ENCODE peak calls at places on chromosomes 13 and 19, in six cellular contexts. One of them, this sample, is unnamed.

GRCh38 chr13:83634601-83635000 is 247.7 kb downstream of the SLITRK1 start:
- DNase-seq in lung: no peak
- DNase-seq in fibroblast of lung: no peak
- DNase-seq in breast epithelium: no peak
- DNase-seq in thoracic aorta: no peak
- DNase-seq in H1: no peak
- DNase-seq in this sample: no peak

GRCh38 chr13:23289917-23290357 is 109.2 kb downstream of the SGCG start:
- DNase-seq in H1: no peak
- DNase-seq in lung: no peak
- DNase-seq in thoracic aorta: no peak
- DNase-seq in breast epithelium: no peak
- DNase-seq in fibroblast of lung: peak; percentile 57
- DNase-seq in this sample: no peak

GRCh38 chr13:110047511-110047910 is 259.4 kb downstream of the COL4A1 start:
- DNase-seq in H1: no peak
- DNase-seq in breast epithelium: no peak
- DNase-seq in thoracic aorta: peak; percentile 66
- DNase-seq in lung: peak; percentile 90
- DNase-seq in fibroblast of lung: peak; percentile 92
- DNase-seq in this sample: peak; percentile 88

GRCh38 chr19:4362871-4363545 is 19.6 kb downstream of the MPND start:
- DNase-seq in breast epithelium: no peak
- DNase-seq in H1: peak; percentile 76
- DNase-seq in thoracic aorta: no peak
- DNase-seq in fibroblast of lung: no peak
- DNase-seq in lung: no peak
- DNase-seq in this sample: no peak

GRCh38 chr13:27039171-27039701 is 132.4 kb downstream of the USP12 start:
- DNase-seq in breast epithelium: no peak
- DNase-seq in fibroblast of lung: no peak
- DNase-seq in H1: no peak
- DNase-seq in lung: no peak
- DNase-seq in thoracic aorta: no peak
- DNase-seq in this sample: no peak

GRCh38 chr13:65597839-65598818 is 1632.0 kb downstream of the PCDH9 start:
- DNase-seq in fibroblast of lung: peak; percentile 77
- DNase-seq in lung: no peak
- DNase-seq in H1: no peak
- DNase-seq in thoracic aorta: no peak
- DNase-seq in breast epithelium: no peak
- DNase-seq in this sample: no peak

GRCh38 chr13:31556376-31556775 is 182.9 kb upstream of the RXFP2 start:
- DNase-seq in thoracic aorta: no peak
- DNase-seq in fibroblast of lung: no peak
- DNase-seq in H1: no peak
- DNase-seq in lung: no peak
- DNase-seq in breast epithelium: no peak
- DNase-seq in this sample: no peak

GRCh38 chr19:6221220-6221877 is 58.4 kb downstream of the MLLT1 start:
- DNase-seq in breast epithelium: no peak
- DNase-seq in fibroblast of lung: no peak
- DNase-seq in lung: no peak
- DNase-seq in thoracic aorta: no peak
- DNase-seq in H1: no peak
- DNase-seq in this sample: no peak

GRCh38 chr13:76976488-76976887 is 15.4 kb upstream of the CLN5 start:
- DNase-seq in lung: no peak
- DNase-seq in thoracic aorta: no peak
- DNase-seq in fibroblast of lung: no peak
- DNase-seq in H1: no peak
- DNase-seq in breast epithelium: no peak
- DNase-seq in this sample: no peak

GRCh38 chr19:1846517-1847205 is 1.6 kb downstream of the REXO1 start:
- DNase-seq in fibroblast of lung: no peak
- DNase-seq in lung: no peak
- DNase-seq in thoracic aorta: no peak
- DNase-seq in breast epithelium: no peak
- DNase-seq in H1: no peak
- DNase-seq in this sample: no peak

GRCh38 chr19:35143818-35144217 is 763 bp downstream of the FXYD7 start:
- DNase-seq in H1: no peak
- DNase-seq in breast epithelium: no peak
- DNase-seq in fibroblast of lung: no peak
- DNase-seq in thoracic aorta: no peak
- DNase-seq in lung: no peak
- DNase-seq in this sample: no peak

GRCh38 chr19:35143231-35143715 is at the start of gene FXYD7:
- DNase-seq in breast epithelium: no peak
- DNase-seq in H1: peak; percentile 74
- DNase-seq in fibroblast of lung: no peak
- DNase-seq in lung: no peak
- DNase-seq in thoracic aorta: no peak
- DNase-seq in this sample: no peak

GRCh38 chr19:35141627-35142401 is 1.2 kb upstream of the FXYD7 start:
- DNase-seq in H1: peak; percentile 65
- DNase-seq in breast epithelium: no peak
- DNase-seq in thoracic aorta: no peak
- DNase-seq in lung: no peak
- DNase-seq in fibroblast of lung: no peak
- DNase-seq in this sample: no peak

GRCh38 chr19:35144259-35144599 is 1.2 kb downstream of the FXYD7 start:
- DNase-seq in lung: no peak
- DNase-seq in breast epithelium: no peak
- DNase-seq in H1: no peak
- DNase-seq in fibroblast of lung: no peak
- DNase-seq in thoracic aorta: no peak
- DNase-seq in this sample: no peak

DNA sequence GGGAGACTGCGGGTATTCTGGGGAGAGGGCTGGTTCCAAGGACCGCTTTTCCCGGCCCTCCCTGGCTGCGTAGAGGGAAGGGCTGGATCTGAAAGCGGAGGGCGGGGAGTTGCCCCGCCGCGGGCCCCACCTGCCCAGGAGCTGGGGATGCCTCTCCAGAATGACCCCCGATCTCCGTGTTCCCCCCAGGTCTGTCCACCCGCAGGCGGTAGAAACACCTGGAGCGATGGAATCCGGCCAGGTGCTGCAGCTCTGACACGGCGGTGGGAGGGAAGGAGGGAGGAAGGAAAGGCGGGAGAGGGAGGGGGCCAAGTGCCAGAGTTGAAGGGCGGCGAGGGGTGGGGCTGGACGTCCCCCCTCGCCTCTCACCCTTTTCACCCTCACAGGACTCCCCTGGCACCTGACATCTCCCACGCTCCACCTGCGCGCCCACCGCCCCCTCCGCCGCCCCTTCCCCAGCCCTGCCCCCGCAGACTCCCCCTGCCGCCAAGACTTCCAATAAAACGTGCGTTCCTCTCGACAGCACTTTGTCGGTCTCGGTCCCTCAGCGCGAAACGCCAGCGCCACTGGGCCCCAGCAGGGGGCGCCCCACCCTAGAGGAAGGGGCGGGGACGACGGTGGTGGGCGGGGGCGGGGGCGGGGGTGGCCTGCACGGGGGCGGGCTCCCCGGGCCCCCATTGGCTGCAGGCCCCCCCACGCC is 374 bp upstream of the FXYD7 start:
- DNase-seq in fibroblast of lung: peak; percentile 29
- DNase-seq in lung: no peak
- DNase-seq in breast epithelium: no peak
- DNase-seq in thoracic aorta: no peak
- DNase-seq in H1: peak; percentile 86
- DNase-seq in this sample: no peak
- TF ChIP-seq CTCF in fibroblast of lung: peak; percentile 47
- TF ChIP-seq CTCF in lung: no peak
- TF ChIP-seq CTCF in breast epithelium: no peak
- TF ChIP-seq CTCF in thoracic aorta: peak; percentile 63
- TF ChIP-seq CTCF in H1: peak; percentile 39
- TF ChIP-seq CTCF in this sample: peak; percentile 55

GRCh38 chr13:21672811-21673591 is 2.1 kb downstream of the FGF9 start:
- DNase-seq in H1: no peak
- DNase-seq in breast epithelium: no peak
- DNase-seq in fibroblast of lung: no peak
- DNase-seq in thoracic aorta: no peak
- DNase-seq in lung: no peak
- DNase-seq in this sample: no peak
- H3K4me3 ChIP-seq in H1: peak overlapping the region; percentile 36
- H3K4me3 ChIP-seq in breast epithelium: peak overlapping the region; percentile 69
- H3K4me3 ChIP-seq in fibroblast of lung: peak overlapping the region; percentile 28
- H3K4me3 ChIP-seq in thoracic aorta: peak overlapping the region; percentile 92
- H3K4me3 ChIP-seq in lung: peak overlapping the region; percentile 42
- H3K4me3 ChIP-seq in this sample: peak overlapping the region; percentile 56

GRCh38 chr13:36919206-36919832 is 719 bp downstream of the SMAD9 start:
- DNase-seq in lung: peak; percentile 47
- DNase-seq in breast epithelium: no peak
- DNase-seq in thoracic aorta: peak; percentile 5
- DNase-seq in H1: peak; percentile 67
- DNase-seq in fibroblast of lung: peak; percentile 9
- DNase-seq in this sample: peak; percentile 67

GRCh38 chr13:36920612-36921185 is 661 bp upstream of the SMAD9 start:
- DNase-seq in thoracic aorta: no peak
- DNase-seq in lung: no peak
- DNase-seq in fibroblast of lung: no peak
- DNase-seq in breast epithelium: no peak
- DNase-seq in H1: no peak
- DNase-seq in this sample: no peak

GRCh38 chr13:36915891-36916640 is 4.0 kb downstream of the SMAD9 start:
- DNase-seq in H1: no peak
- DNase-seq in lung: no peak
- DNase-seq in breast epithelium: no peak
- DNase-seq in thoracic aorta: no peak
- DNase-seq in fibroblast of lung: no peak
- DNase-seq in this sample: no peak

GRCh38 chr13:36919833-36920611 is at the start of gene SMAD9:
- DNase-seq in lung: peak; percentile 62
- DNase-seq in fibroblast of lung: peak; percentile 59
- DNase-seq in breast epithelium: peak; percentile 30
- DNase-seq in thoracic aorta: peak; percentile 52
- DNase-seq in H1: peak; percentile 68
- DNase-seq in this sample: peak; percentile 70

DNA sequence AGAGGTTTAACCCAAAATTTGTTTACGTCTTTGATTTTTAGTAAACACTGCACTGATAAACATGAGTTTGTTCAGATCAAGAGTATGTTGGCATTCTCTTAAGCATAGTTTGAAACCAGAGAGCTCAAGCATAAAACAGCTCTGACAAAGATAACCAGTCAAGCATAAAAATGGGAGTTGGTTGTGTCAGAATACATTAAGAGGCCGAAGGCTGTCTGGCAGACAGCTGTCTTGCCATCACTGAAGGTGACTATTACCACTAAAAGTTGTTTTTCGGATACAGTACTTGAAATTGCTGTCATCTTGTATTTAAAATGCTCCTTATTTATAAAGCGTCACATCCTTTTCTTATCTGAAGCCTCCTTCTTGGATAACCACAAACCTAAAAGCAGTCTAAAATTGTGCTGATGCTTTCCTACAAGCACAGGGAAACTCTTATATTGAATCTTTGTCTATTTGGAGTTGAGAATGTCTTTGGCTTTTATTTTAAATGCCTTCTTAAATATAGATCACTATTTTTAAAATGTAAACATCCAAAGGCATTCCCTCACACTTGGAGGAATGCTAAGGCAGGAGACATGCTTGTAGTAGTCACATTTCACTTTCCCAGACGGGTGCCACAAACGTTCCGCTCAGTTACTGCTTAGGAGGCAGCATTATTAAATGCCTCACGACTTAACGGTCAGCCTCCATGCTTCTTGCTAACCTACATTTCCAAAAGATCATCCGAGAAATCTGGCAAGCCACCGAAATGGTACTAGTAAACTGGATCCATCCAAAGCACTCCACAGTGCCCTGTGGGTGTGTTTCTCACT is 1.6 kb downstream of the SMAD9 start:
- DNase-seq in lung: no peak
- DNase-seq in thoracic aorta: no peak
- DNase-seq in breast epithelium: no peak
- DNase-seq in H1: no peak
- DNase-seq in fibroblast of lung: peak; percentile 23
- DNase-seq in this sample: no peak
- H3K4me1 ChIP-seq in lung: peaks cover 3% of the 10 kb centered on the region
- H3K4me1 ChIP-seq in thoracic aorta: peaks cover 49% of the 10 kb centered on the region
- H3K4me1 ChIP-seq in breast epithelium: no peaks in the 10 kb centered on the region
- H3K4me1 ChIP-seq in H1: peaks cover 3% of the 10 kb centered on the region
- H3K4me1 ChIP-seq in fibroblast of lung: no peaks in the 10 kb centered on the region
- H3K4me1 ChIP-seq in this sample: no peaks in the 10 kb centered on the region

GRCh38 chr13:32642858-32643257 is 56.6 kb downstream of the PDS5B start:
- DNase-seq in H1: no peak
- DNase-seq in lung: no peak
- DNase-seq in fibroblast of lung: no peak
- DNase-seq in thoracic aorta: no peak
- DNase-seq in breast epithelium: no peak
- DNase-seq in this sample: no peak

GRCh38 chr13:32638739-32639138 is 52.5 kb downstream of the PDS5B start:
- DNase-seq in breast epithelium: no peak
- DNase-seq in H1: no peak
- DNase-seq in thoracic aorta: no peak
- DNase-seq in lung: no peak
- DNase-seq in fibroblast of lung: no peak
- DNase-seq in this sample: no peak

GRCh38 chr13:32642316-32642715 is 56.1 kb downstream of the PDS5B start:
- DNase-seq in thoracic aorta: no peak
- DNase-seq in breast epithelium: no peak
- DNase-seq in lung: no peak
- DNase-seq in fibroblast of lung: no peak
- DNase-seq in H1: no peak
- DNase-seq in this sample: no peak

GRCh38 chr13:32636711-32637110 is 50.5 kb downstream of the PDS5B start:
- DNase-seq in thoracic aorta: no peak
- DNase-seq in H1: no peak
- DNase-seq in fibroblast of lung: no peak
- DNase-seq in breast epithelium: no peak
- DNase-seq in lung: no peak
- DNase-seq in this sample: no peak

GRCh38 chr13:32639502-32640105 is 53.4 kb downstream of the PDS5B start:
- DNase-seq in H1: no peak
- DNase-seq in breast epithelium: peak; percentile 32
- DNase-seq in thoracic aorta: peak; percentile 10
- DNase-seq in lung: no peak
- DNase-seq in fibroblast of lung: peak; percentile 84
- DNase-seq in this sample: peak; percentile 67
- TF ChIP-seq CTCF in H1: peak; percentile 69
- TF ChIP-seq CTCF in breast epithelium: no peak
- TF ChIP-seq CTCF in thoracic aorta: peak; percentile 76
- TF ChIP-seq CTCF in lung: peak; percentile 67
- TF ChIP-seq CTCF in fibroblast of lung: peak; percentile 91
- TF ChIP-seq CTCF in this sample: peak; percentile 86

This sample was measured in right atrium auricular region.